ENCODE peak calls at places on chromosomes 4 and X, in seven cellular contexts. A is GM10248, W is GM06990, G is upper lobe of left lung, J is fibroblast of mammary gland, C is amniotic stem cell, X is neural crest cell. U is an unnamed sample.

GRCh38 chrX:22357621-22358020 is 84.9 kb downstream of the CBLL2 start:
- DNase-seq in C (no peak), J (no peak), A (no peak), G (no peak), W (no peak), X (no peak), U (no peak)

GRCh38 chr4:33381806-33382205 is 2661.6 kb downstream of the PCDH7 start:
- DNase-seq in X (no peak), A (no peak), J (no peak), G (no peak), C (no peak), W (no peak), U (no peak)

GRCh38 chr4:57329279-57329678 is 219.1 kb upstream of the IGFBP7 start:
- DNase-seq in A (no peak), C (no peak), X (no peak), W (no peak), G (no peak), J (no peak), U (no peak)

GRCh38 chr4:82618321-82618720 is 56.5 kb upstream of the TMEM150C start:
- DNase-seq in X (no peak), G (no peak), J (peak), C (no peak), W (no peak), A (no peak), U (no peak)

GRCh38 chrX:1072637-1073377 is 139.6 kb downstream of the CRLF2 start:
- DNase-seq in W (no peak), X (peak), C (no peak), A (no peak), G (no peak), J (no peak), U (no peak)

GRCh38 chrX:131745942-131746489 is 202.1 kb downstream of the OR13H1 start:
- DNase-seq in A (no peak), X (no peak), J (no peak), G (no peak), W (peak), C (no peak), U (no peak)

GRCh38 chrX:54042609-54043010 is 1.7 kb downstream of the PHF8 start:
- DNase-seq in G (peak), A (peak), C (peak), X (peak), W (peak), J (peak), U (peak)

GRCh38 chr4:107616838-107617389 is 103.1 kb downstream of the PAPSS1 start:
- DNase-seq in G (no peak), X (no peak), C (no peak), W (no peak), J (no peak), A (no peak), U (no peak)

GRCh38 chrX:31931225-31931624 is 859.4 kb upstream of the FTHL17 start:
- DNase-seq in J (peak), G (no peak), C (no peak), A (no peak), X (no peak), W (no peak), U (no peak)

GRCh38 chr4:155025762-155026457 is 182.5 kb upstream of the NPY2R start:
- DNase-seq in C (no peak), X (peak), J (peak), A (no peak), G (peak), W (peak), U (peak)

GRCh38 chr4:121397941-121398601 is 17.3 kb upstream of the QRFPR start:
- DNase-seq in C (no peak), W (no peak), X (no peak), G (no peak), J (no peak), A (no peak), U (no peak)

GRCh38 chr4:1085404-1085799 is 28.0 kb downstream of the RNF212 start:
- DNase-seq in G (no peak), A (no peak), X (no peak), J (no peak), W (no peak), C (no peak), U (no peak)

GRCh38 chr4:121217385-121217784 is 53.3 kb upstream of the TNIP3 start:
- DNase-seq in W (no peak), A (no peak), G (no peak), C (no peak), J (peak), X (no peak), U (no peak)

GRCh38 chr4:128483816-128484215 is 196.2 kb upstream of the PGRMC2 start:
- DNase-seq in W (no peak), J (peak), A (no peak), G (no peak), C (no peak), X (no peak), U (no peak)

GRCh38 chr4:69689530-69690111 is 36.6 kb upstream of the UGT2A1 start:
- DNase-seq in A (no peak), W (peak), X (no peak), J (peak), C (no peak), G (no peak), U (no peak)

GRCh38 chr4:110508827-110509446 is 33.0 kb downstream of the ENPEP start:
- DNase-seq in W (no peak), G (no peak), A (peak), C (no peak), J (peak), X (no peak), U (no peak)

GRCh38 chr4:105944535-105944934 is 49.3 kb downstream of the NPNT start:
- DNase-seq in X (no peak), W (no peak), C (peak), J (peak), A (no peak), G (no peak), U (no peak)

GRCh38 chr4:160819791-160820190 is 1344.0 kb downstream of the FSTL5 start:
- DNase-seq in C (no peak), J (no peak), G (no peak), W (no peak), X (no peak), A (no peak), U (no peak)

GRCh38 chrX:21745756-21746155 is 12.2 kb downstream of the SMPX start:
- DNase-seq in C (no peak), W (no peak), A (peak), J (peak), X (peak), G (no peak), U (no peak)

GRCh38 chr4:61094854-61095598 is 105.1 kb upstream of the ADGRL3 start:
- DNase-seq in W (no peak), X (no peak), G (peak), C (no peak), J (no peak), A (no peak), U (no peak)

GRCh38 chr4:74631338-74631737 is 163.0 kb downstream of the BTC start:
- DNase-seq in A (no peak), J (peak), W (no peak), C (no peak), X (no peak), G (no peak), U (no peak)